ENCODE peak calls at places on chromosomes 3 and 15, in four cellular contexts. W, J, E and S are unnamed samples.

GRCh38 chr3:30310251-30310954 is 296.0 kb upstream of the TGFBR2 start:
- DNase-seq in E (no peak), J (no peak), W (no peak), S (no peak)

GRCh38 chr3:52246728-52247454 is 1.3 kb downstream of the PPM1M start:
- DNase-seq in J (no peak), W (no peak), E (no peak), S (no peak)

GRCh38 chr15:40286794-40287193 is 3.9 kb upstream of the ANKRD63 start:
- DNase-seq in J (no peak), E (no peak), W (no peak), S (no peak)

GRCh38 chr15:67059127-67059553 is 6.3 kb upstream of the SMAD3 start:
- DNase-seq in W (no peak), E (no peak), J (no peak), S (no peak)

GRCh38 chr15:41334293-41335120 is 1.8 kb downstream of the NUSAP1 start:
- DNase-seq in W (no peak), J (peak), E (no peak), S (no peak)

GRCh38 chr3:71875461-71875947 is 90.6 kb upstream of the PROK2 start:
- DNase-seq in E (peak), W (peak), J (peak), S (peak)

GRCh38 chr3:170356596-170357175 is 829 bp upstream of the SKIL start:
- DNase-seq in J (peak), E (peak), W (no peak), S (peak)

GRCh38 chr15:89690276-89691218 is at the start of the genes PEX11A and WDR93:
- DNase-seq in J (peak), E (peak), W (peak), S (peak)

GRCh38 chr3:124926426-124927116 is 8.0 kb downstream of the MUC13 start:
- DNase-seq in W (no peak), J (peak), E (no peak), S (no peak)

GRCh38 chr3:16987141-16987540 is 102.4 kb downstream of the PLCL2 start:
- DNase-seq in E (no peak), W (no peak), J (no peak), S (no peak)

GRCh38 chr15:65610871-65611718 is at the start of gene INTS14:
- DNase-seq in E (peak), J (peak), W (peak), S (peak)